ENCODE peak calls at places on chromosomes 6 and 20, in five cellular contexts. Y, V, D, E and O are unnamed samples.

GRCh38 chr20:31708839-31709534 is 13.7 kb downstream of the BCL2L1 start:
- DNase-seq in Y (no peak), V (no peak), D (no peak), E (no peak), O (no peak)

GRCh38 chr6:169786349-169786748 is 34.9 kb downstream of the ERMARD start:
- DNase-seq in Y (peak), V (no peak), D (no peak), E (no peak), O (no peak)

GRCh38 chr20:48912065-48912464 is 9.4 kb upstream of the ARFGEF2 start:
- DNase-seq in Y (no peak), V (no peak), D (no peak), E (no peak), O (no peak)

GRCh38 chr20:45247860-45248259 is 6.5 kb downstream of the SLPI start:
- DNase-seq in Y (no peak), V (no peak), D (no peak), E (no peak), O (no peak)

GRCh38 chr6:39365281-39366074 is 43.0 kb upstream of the KCNK16 start:
- DNase-seq in Y (no peak), V (no peak), D (no peak), E (no peak), O (no peak)

GRCh38 chr6:118743744-118744143 is 92.4 kb upstream of the CEP85L start:
- DNase-seq in Y (no peak), V (no peak), D (no peak), E (no peak), O (no peak)

GRCh38 chr20:34364013-34364382 is 925 bp downstream of the ITCH start:
- DNase-seq in Y (no peak), V (peak), D (no peak), E (no peak), O (no peak)

GRCh38 chr6:107543088-107543487 is 53.2 kb downstream of the SOBP start:
- DNase-seq in Y (no peak), V (no peak), D (no peak), E (no peak), O (no peak)

GRCh38 chr6:162388383-162388777 is 339.2 kb downstream of the PRKN start:
- DNase-seq in Y (no peak), V (no peak), D (no peak), E (no peak), O (no peak)

GRCh38 chr6:134997133-134997841 is 47.4 kb upstream of the ALDH8A1 start:
- DNase-seq in Y (no peak), V (no peak), D (no peak), E (no peak), O (no peak)

GRCh38 chr6:134999107-134999506 is 49.2 kb upstream of the ALDH8A1 start:
- DNase-seq in Y (no peak), V (no peak), D (no peak), E (no peak), O (no peak)

GRCh38 chr6:135006386-135006914 is 48.2 kb downstream of the HBS1L start:
- DNase-seq in Y (no peak), V (peak), D (no peak), E (no peak), O (no peak)

GRCh38 chr6:135002974-135003703 is 51.5 kb downstream of the HBS1L start:
- DNase-seq in Y (no peak), V (peak), D (no peak), E (peak), O (no peak)

GRCh38 chr6:135002229-135002844 is 52.3 kb downstream of the HBS1L start:
- DNase-seq in Y (no peak), V (peak), D (peak), E (no peak), O (peak)
- TF ChIP-seq RAD21 in Y (peak), V (peak), D (peak), E (peak), O (no peak)

GRCh38 chr6:133778414-133778813 is 110.5 kb upstream of the TCF21 start:
- DNase-seq in Y (no peak), V (no peak), D (no peak), E (no peak), O (no peak)
- TF ChIP-seq HDAC2 in Y (no peak), V (no peak), D (no peak), E (no peak), O (no peak)

GRCh38 chr20:54650201-54650722 is 174.9 kb downstream of the DOK5 start:
- DNase-seq in Y (no peak), V (no peak), D (no peak), E (no peak), O (no peak)
- TF ChIP-seq RAD21 in Y (no peak), V (no peak), D (no peak), E (no peak), O (no peak)

GRCh38 chr6:155142163-155142901 is 121.5 kb upstream of the CLDN20 start:
- DNase-seq in Y (no peak), V (no peak), D (no peak), E (no peak), O (no peak)

GRCh38 chr6:155141512-155141911 is 122.3 kb upstream of the CLDN20 start:
- DNase-seq in Y (no peak), V (no peak), D (no peak), E (no peak), O (no peak)

GRCh38 chr6:155142902-155143609 is 120.8 kb upstream of the CLDN20 start:
- DNase-seq in Y (no peak), V (no peak), D (no peak), E (no peak), O (no peak)

GRCh38 chr6:155143610-155144106 is 120.2 kb upstream of the CLDN20 start:
- DNase-seq in Y (no peak), V (no peak), D (no peak), E (no peak), O (no peak)

GRCh38 chr6:155141002-155141401 is 122.8 kb upstream of the CLDN20 start:
- DNase-seq in Y (no peak), V (no peak), D (no peak), E (no peak), O (no peak)
- TF ChIP-seq HDAC2 in Y (no peak), V (no peak), D (no peak), E (no peak), O (no peak)

GRCh38 chr6:1348675-1349074 is 36.8 kb downstream of the FOXQ1 start:
- DNase-seq in Y (no peak), V (no peak), D (no peak), E (no peak), O (no peak)
- TF ChIP-seq RAD21 in Y (no peak), V (no peak), D (no peak), E (no peak), O (no peak)

GRCh38 chr6:97189767-97190166 is 93.2 kb downstream of the MMS22L start:
- DNase-seq in Y (no peak), V (no peak), D (no peak), E (no peak), O (no peak)

GRCh38 chr6:97198181-97198580 is 84.8 kb downstream of the MMS22L start:
- DNase-seq in Y (no peak), V (peak), D (no peak), E (no peak), O (no peak)

GRCh38 chr6:97195117-97195516 is 87.9 kb downstream of the MMS22L start:
- DNase-seq in Y (no peak), V (no peak), D (no peak), E (no peak), O (no peak)
- TF ChIP-seq HDAC2 in Y (no peak), V (no peak), D (no peak), E (no peak), O (no peak)

DNA sequence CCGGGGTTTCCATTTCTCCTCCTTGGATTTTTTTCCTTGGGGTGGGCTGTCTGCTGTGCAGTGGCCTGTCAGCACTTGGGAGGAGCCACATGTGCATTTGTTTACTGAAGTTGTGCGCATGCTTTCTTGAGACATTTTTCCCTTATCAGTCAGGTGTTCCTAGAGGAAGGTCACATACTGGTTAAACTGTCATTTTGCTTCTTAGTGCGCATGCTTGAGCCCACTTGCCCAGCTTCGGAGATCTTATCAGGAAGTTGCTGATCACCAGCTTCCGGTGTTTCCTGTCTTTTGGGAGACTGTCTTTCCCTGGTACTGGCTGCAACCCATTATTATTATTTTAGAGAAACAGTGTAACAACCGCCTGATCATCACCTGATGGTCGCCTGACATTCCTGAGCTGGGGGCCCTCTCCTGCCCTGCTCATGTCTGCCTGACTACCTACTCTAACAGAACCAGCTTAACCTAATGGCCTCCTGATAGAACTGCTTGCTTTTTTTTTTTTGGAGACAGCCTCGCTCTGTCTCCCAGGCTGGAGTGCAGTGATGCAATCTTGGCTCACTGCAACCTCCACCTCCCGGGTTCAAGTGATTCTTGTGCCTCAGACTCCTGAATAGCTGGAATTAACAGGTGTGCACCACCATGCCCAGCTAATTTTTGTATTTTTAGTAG is 378 bp upstream of the ERVFRD-1 start:
- DNase-seq in Y (peak), V (peak), D (no peak), E (no peak), O (no peak)
- TF ChIP-seq RAD21 in Y (no peak), V (no peak), D (no peak), E (no peak), O (no peak)

DNA sequence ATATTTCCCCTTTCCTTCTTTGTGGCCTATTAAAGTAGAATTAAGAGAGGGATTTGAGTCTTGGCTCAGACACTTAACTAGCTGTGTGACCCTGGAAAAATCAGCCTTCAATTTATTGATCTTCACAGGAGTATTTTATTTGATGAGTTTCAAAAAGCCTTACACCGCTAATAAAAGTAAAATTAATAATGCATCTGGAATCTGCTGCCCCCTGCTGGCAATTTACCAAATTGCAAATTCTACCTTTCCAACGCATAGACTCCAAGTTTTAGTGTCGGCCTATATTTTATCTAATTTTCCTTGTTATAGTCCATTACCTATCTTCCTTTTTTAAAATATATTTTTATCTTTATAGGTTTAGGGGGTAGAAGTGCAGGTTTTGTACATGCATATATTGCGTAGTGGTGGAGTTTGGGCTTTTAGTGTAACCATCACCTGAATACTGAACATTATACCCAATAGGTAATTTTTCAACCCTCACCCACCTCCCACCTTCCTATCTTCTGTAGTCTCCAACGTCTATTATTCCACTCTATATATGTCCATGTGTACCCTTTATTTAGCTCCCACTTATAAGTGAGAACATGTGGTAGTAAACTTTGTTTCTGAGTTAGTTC is 46.3 kb downstream of the GOPC start:
- DNase-seq in Y (peak), V (peak), D (no peak), E (no peak), O (peak)
- TF ChIP-seq HDAC2 in Y (no peak), V (no peak), D (no peak), E (no peak), O (no peak)

GRCh38 chr20:63982937-63983336 is 2.0 kb downstream of the PRPF6 start:
- DNase-seq in Y (no peak), V (no peak), D (no peak), E (no peak), O (no peak)
- TF ChIP-seq RAD21 in Y (no peak), V (no peak), D (no peak), E (no peak), O (no peak)

GRCh38 chr6:111593516-111593824 is 12.2 kb downstream of the TRAF3IP2 start:
- DNase-seq in Y (no peak), V (no peak), D (no peak), E (no peak), O (no peak)

GRCh38 chr6:111597687-111598086 is 8.0 kb downstream of the TRAF3IP2 start:
- DNase-seq in Y (no peak), V (no peak), D (no peak), E (no peak), O (peak)

GRCh38 chr6:111598211-111598610 is 7.5 kb downstream of the TRAF3IP2 start:
- DNase-seq in Y (no peak), V (no peak), D (no peak), E (no peak), O (no peak)

GRCh38 chr6:111599259-111599658 is 6.4 kb downstream of the TRAF3IP2 start:
- DNase-seq in Y (no peak), V (no peak), D (no peak), E (no peak), O (no peak)

GRCh38 chr6:111596784-111597183 is 8.9 kb downstream of the TRAF3IP2 start:
- DNase-seq in Y (no peak), V (no peak), D (no peak), E (no peak), O (no peak)
- TF ChIP-seq HDAC2 in Y (no peak), V (no peak), D (no peak), E (no peak), O (no peak)